ENCODE peak calls at places on chromosomes 4 and X, in eight cellular contexts. One of them, this sample, is unnamed.

GRCh38 chr4:67713531-67714247 is 12.7 kb upstream of the UBA6 start:
- DNase-seq in trophoblast cell: peak
- DNase-seq in H7: no peak
- DNase-seq in NCI-H345: no peak
- DNase-seq in amygdala: no peak
- DNase-seq in A673: no peak
- DNase-seq in hepatocyte: no peak
- DNase-seq in Calu3: no peak
- DNase-seq in this sample: no peak

GRCh38 chr4:38280323-38280706 is 320.1 kb downstream of the PTTG2 start:
- DNase-seq in trophoblast cell: no peak
- DNase-seq in H7: no peak
- DNase-seq in NCI-H345: no peak
- DNase-seq in amygdala: no peak
- DNase-seq in A673: no peak
- DNase-seq in hepatocyte: no peak
- DNase-seq in Calu3: no peak
- DNase-seq in this sample: no peak

GRCh38 chr4:71685975-71686374 is 97.9 kb downstream of the GC start:
- DNase-seq in trophoblast cell: no peak
- DNase-seq in H7: no peak
- DNase-seq in NCI-H345: no peak
- DNase-seq in amygdala: no peak
- DNase-seq in A673: no peak
- DNase-seq in hepatocyte: no peak
- DNase-seq in Calu3: no peak
- DNase-seq in this sample: no peak

GRCh38 chr4:8252301-8253173 is 17.0 kb upstream of the HTRA3 start:
- DNase-seq in trophoblast cell: no peak
- DNase-seq in H7: no peak
- DNase-seq in NCI-H345: no peak
- DNase-seq in amygdala: no peak
- DNase-seq in A673: no peak
- DNase-seq in hepatocyte: peak
- DNase-seq in Calu3: no peak
- DNase-seq in this sample: no peak

GRCh38 chrX:20066968-20067708 is 49.6 kb downstream of the MAP7D2 start:
- DNase-seq in trophoblast cell: peak
- DNase-seq in H7: peak
- DNase-seq in NCI-H345: peak
- DNase-seq in amygdala: no peak
- DNase-seq in A673: peak
- DNase-seq in hepatocyte: peak
- DNase-seq in Calu3: peak
- DNase-seq in this sample: no peak

GRCh38 chr4:13527192-13527982 is 16.9 kb downstream of the NKX3-2 start:
- DNase-seq in trophoblast cell: no peak
- DNase-seq in H7: peak
- DNase-seq in NCI-H345: peak
- DNase-seq in amygdala: no peak
- DNase-seq in A673: no peak
- DNase-seq in hepatocyte: no peak
- DNase-seq in Calu3: no peak
- DNase-seq in this sample: no peak

GRCh38 chrX:152853986-152854385 is 23.1 kb downstream of the NSDHL start:
- DNase-seq in trophoblast cell: no peak
- DNase-seq in H7: no peak
- DNase-seq in NCI-H345: no peak
- DNase-seq in amygdala: no peak
- DNase-seq in A673: no peak
- DNase-seq in hepatocyte: no peak
- DNase-seq in Calu3: no peak
- DNase-seq in this sample: no peak

GRCh38 chrX:23660766-23661132 is 6.5 kb upstream of the PRDX4 start:
- DNase-seq in trophoblast cell: peak
- DNase-seq in H7: no peak
- DNase-seq in NCI-H345: no peak
- DNase-seq in amygdala: no peak
- DNase-seq in A673: no peak
- DNase-seq in hepatocyte: no peak
- DNase-seq in Calu3: no peak
- DNase-seq in this sample: no peak

GRCh38 chr4:182478475-182478874 is 235.3 kb downstream of the TENM3 start:
- DNase-seq in trophoblast cell: peak
- DNase-seq in H7: peak
- DNase-seq in NCI-H345: peak
- DNase-seq in amygdala: no peak
- DNase-seq in A673: peak
- DNase-seq in hepatocyte: peak
- DNase-seq in Calu3: no peak
- DNase-seq in this sample: peak

GRCh38 chr4:55650483-55650882 is 14.4 kb upstream of the NMU start:
- DNase-seq in trophoblast cell: no peak
- DNase-seq in H7: no peak
- DNase-seq in NCI-H345: no peak
- DNase-seq in amygdala: no peak
- DNase-seq in A673: no peak
- DNase-seq in hepatocyte: no peak
- DNase-seq in Calu3: no peak
- DNase-seq in this sample: no peak

GRCh38 chrX:87517571-87518141 is at the start of gene KLHL4:
- DNase-seq in trophoblast cell: no peak
- DNase-seq in H7: peak
- DNase-seq in NCI-H345: no peak
- DNase-seq in amygdala: peak
- DNase-seq in A673: peak
- DNase-seq in hepatocyte: peak
- DNase-seq in Calu3: peak
- DNase-seq in this sample: peak

GRCh38 chr4:158164849-158165248 is 8.0 kb downstream of the GASK1B start:
- DNase-seq in trophoblast cell: no peak
- DNase-seq in H7: no peak
- DNase-seq in NCI-H345: no peak
- DNase-seq in amygdala: no peak
- DNase-seq in A673: peak
- DNase-seq in hepatocyte: no peak
- DNase-seq in Calu3: no peak
- DNase-seq in this sample: no peak

GRCh38 chrX:134896194-134896593 is 94.6 kb upstream of the SMIM10 start:
- DNase-seq in trophoblast cell: no peak
- DNase-seq in H7: no peak
- DNase-seq in NCI-H345: no peak
- DNase-seq in amygdala: no peak
- DNase-seq in A673: no peak
- DNase-seq in hepatocyte: no peak
- DNase-seq in Calu3: no peak
- DNase-seq in this sample: no peak

GRCh38 chr4:40992472-40993298 is 221.7 kb downstream of the APBB2 start:
- DNase-seq in trophoblast cell: no peak
- DNase-seq in H7: no peak
- DNase-seq in NCI-H345: no peak
- DNase-seq in amygdala: no peak
- DNase-seq in A673: peak
- DNase-seq in hepatocyte: no peak
- DNase-seq in Calu3: no peak
- DNase-seq in this sample: no peak

GRCh38 chr4:184448828-184449227 is 25.5 kb downstream of the IRF2 start:
- DNase-seq in trophoblast cell: peak
- DNase-seq in H7: no peak
- DNase-seq in NCI-H345: no peak
- DNase-seq in amygdala: peak
- DNase-seq in A673: peak
- DNase-seq in hepatocyte: no peak
- DNase-seq in Calu3: no peak
- DNase-seq in this sample: peak

GRCh38 chr4:189304755-189305154 is 635.9 kb upstream of the FRG1 start:
- DNase-seq in trophoblast cell: peak
- DNase-seq in H7: no peak
- DNase-seq in NCI-H345: no peak
- DNase-seq in amygdala: no peak
- DNase-seq in A673: no peak
- DNase-seq in hepatocyte: no peak
- DNase-seq in Calu3: no peak
- DNase-seq in this sample: no peak

GRCh38 chr4:128924951-128925350 is 115.5 kb downstream of the JADE1 start:
- DNase-seq in trophoblast cell: no peak
- DNase-seq in H7: no peak
- DNase-seq in NCI-H345: no peak
- DNase-seq in amygdala: no peak
- DNase-seq in A673: no peak
- DNase-seq in hepatocyte: no peak
- DNase-seq in Calu3: no peak
- DNase-seq in this sample: no peak

GRCh38 chrX:26918633-26919032 is 544.5 kb downstream of the PPP4R3C start:
- DNase-seq in trophoblast cell: peak
- DNase-seq in H7: peak
- DNase-seq in NCI-H345: no peak
- DNase-seq in amygdala: no peak
- DNase-seq in A673: peak
- DNase-seq in hepatocyte: peak
- DNase-seq in Calu3: no peak
- DNase-seq in this sample: peak

This sample was measured in globus pallidus.